ENCODE peak calls at places on chromosomes 13 and 19, in seven cellular contexts. V, J, S, K, D, U and T are unnamed samples.

GRCh38 chr13:29801102-29801501 is 49.3 kb downstream of the UBL3 start:
- DNase-seq in V (no peak), J (no peak), S (no peak), K (no peak), D (no peak), U (no peak), T (no peak)

GRCh38 chr13:77918391-77919261 is at the start of gene EDNRB:
- DNase-seq in V (peak), J (peak), S (no peak), K (peak), D (no peak), U (peak), T (no peak)

GRCh38 chr13:41708648-41709175 is 251.4 kb downstream of the RGCC start:
- DNase-seq in V (peak), J (peak), S (no peak), K (no peak), D (no peak), U (no peak), T (no peak)

GRCh38 chr19:44280916-44281315 is 21.2 kb downstream of the ZNF233 start:
- DNase-seq in V (no peak), J (no peak), S (no peak), K (no peak), D (no peak), U (no peak), T (no peak)

GRCh38 chr19:33767898-33768413 is 28.7 kb upstream of the KCTD15 start:
- DNase-seq in V (no peak), J (no peak), S (no peak), K (peak), D (no peak), U (no peak), T (no peak)

GRCh38 chr13:100063333-100063732 is 25.6 kb upstream of the PCCA start:
- DNase-seq in V (no peak), J (no peak), S (no peak), K (peak), D (no peak), U (no peak), T (no peak)

GRCh38 chr19:17037184-17037583 is 10.6 kb upstream of the CPAMD8 start:
- DNase-seq in V (no peak), J (no peak), S (no peak), K (no peak), D (no peak), U (peak), T (no peak)

GRCh38 chr13:32086791-32087441 is 55.3 kb downstream of the FRY start:
- DNase-seq in V (no peak), J (no peak), S (no peak), K (peak), D (no peak), U (no peak), T (no peak)

GRCh38 chr13:95714142-95714832 is 37.3 kb downstream of the DNAJC3 start:
- DNase-seq in V (no peak), J (no peak), S (no peak), K (peak), D (no peak), U (no peak), T (no peak)

GRCh38 chr19:17332677-17333581 is 1.7 kb downstream of the ANO8 start:
- DNase-seq in V (no peak), J (no peak), S (no peak), K (peak), D (no peak), U (no peak), T (no peak)

GRCh38 chr19:45474191-45474940 is 6.6 kb downstream of the FOSB start:
- DNase-seq in V (no peak), J (no peak), S (peak), K (no peak), D (no peak), U (no peak), T (peak)

GRCh38 chr13:30398601-30399072 is 23.7 kb upstream of the UBE2L5 start:
- DNase-seq in V (peak), J (no peak), S (no peak), K (peak), D (no peak), U (no peak), T (no peak)

GRCh38 chr13:79485014-79485441 is 4.1 kb downstream of the NDFIP2 start:
- DNase-seq in V (peak), J (no peak), S (no peak), K (peak), D (no peak), U (no peak), T (no peak)

GRCh38 chr13:92355213-92355612 is 871.4 kb upstream of the GPC6 start:
- DNase-seq in V (no peak), J (no peak), S (no peak), K (peak), D (no peak), U (no peak), T (no peak)

GRCh38 chr19:51316688-51317087 is 5.2 kb downstream of the IGLON5 start:
- DNase-seq in V (no peak), J (no peak), S (no peak), K (no peak), D (no peak), U (no peak), T (no peak)

GRCh38 chr19:51127755-51128154 is 3.0 kb downstream of the SIGLEC9 start:
- DNase-seq in V (peak), J (peak), S (no peak), K (peak), D (no peak), U (no peak), T (no peak)

GRCh38 chr19:32346901-32347300 is 1.5 kb downstream of the ZNF507 start:
- DNase-seq in V (no peak), J (no peak), S (no peak), K (no peak), D (no peak), U (no peak), T (no peak)

GRCh38 chr19:6041071-6041470 is 63.1 kb upstream of the RANBP3 start:
- DNase-seq in V (no peak), J (no peak), S (no peak), K (no peak), D (no peak), U (no peak), T (no peak)
- H3K4me3 ChIP-seq in V (no peak), J (no peak), S (no peak), K (no peak), D (no peak), U (no peak), T (no peak)

DNA sequence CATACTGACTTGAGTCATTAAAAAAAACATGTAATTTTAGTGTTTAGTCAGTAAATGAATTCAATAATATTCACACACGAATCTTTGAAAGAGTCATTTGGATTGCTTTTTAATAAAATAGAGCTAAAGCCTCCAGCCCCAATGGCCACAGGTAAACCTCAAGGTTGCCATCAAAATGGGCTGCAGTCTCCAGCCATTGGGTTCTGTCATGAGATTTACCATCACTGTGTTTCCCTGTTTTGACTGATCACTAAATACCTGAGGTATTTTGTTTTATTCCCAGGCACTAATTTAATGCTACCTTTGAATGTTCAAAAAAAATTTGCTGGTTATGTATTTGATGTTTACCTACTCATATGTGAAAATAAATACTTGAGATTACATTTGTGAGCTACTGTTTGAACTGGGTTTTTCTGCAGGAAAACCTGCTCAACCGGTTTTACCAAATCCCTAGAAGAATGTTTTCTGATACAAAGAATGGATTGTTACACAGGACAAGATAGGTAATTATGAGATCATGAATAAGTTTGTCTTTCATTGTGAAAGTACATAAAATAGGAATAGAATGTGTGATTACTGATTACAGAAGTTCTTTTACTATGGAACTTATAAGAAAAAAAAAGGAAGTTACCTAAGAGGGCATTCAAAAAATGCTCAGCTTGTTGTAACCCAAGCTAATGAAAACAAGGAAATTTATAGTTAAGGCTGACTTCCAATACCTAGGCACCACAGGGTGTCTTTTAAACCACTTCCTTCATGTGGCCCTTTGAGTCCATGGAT is 391.3 kb downstream of the EFNB2 start:
- DNase-seq in V (no peak), J (no peak), S (no peak), K (no peak), D (no peak), U (no peak), T (no peak)
- H3K4me3 ChIP-seq in V (no peak), J (no peak), S (no peak), K (no peak), D (no peak), U (no peak), T (no peak)

GRCh38 chr19:30226464-30227070 is 145.6 kb upstream of the ZNF536 start:
- DNase-seq in V (no peak), J (no peak), S (no peak), K (no peak), D (no peak), U (no peak), T (no peak)
- H3K4me3 ChIP-seq in V (peak), J (peak), S (no peak), K (no peak), D (peak), U (peak), T (peak)

DNA sequence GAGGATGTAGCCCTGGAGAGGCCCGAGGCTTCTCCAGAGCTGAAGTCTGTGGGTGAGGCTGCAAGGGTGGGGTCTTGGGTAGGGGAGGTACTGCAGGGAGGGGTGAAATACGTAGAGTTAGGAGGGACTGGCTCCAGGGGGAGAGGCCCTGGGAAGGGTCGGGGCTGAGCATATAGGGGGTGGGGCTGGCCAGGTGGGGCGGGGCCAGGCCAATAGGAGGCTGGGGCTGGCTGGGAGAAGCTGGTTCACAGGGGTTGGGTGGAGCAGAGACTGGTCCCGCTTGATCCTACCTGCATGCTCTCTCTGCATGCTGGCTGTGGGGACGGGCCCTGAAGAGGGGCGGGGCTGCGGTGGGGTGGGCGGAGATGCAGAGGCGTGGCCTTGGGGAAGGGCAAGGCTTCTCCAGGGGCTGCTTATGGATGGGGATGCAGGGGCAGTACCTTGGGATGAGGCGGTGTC is 51.9 kb downstream of the CELF5 start:
- DNase-seq in V (no peak), J (no peak), S (peak), K (no peak), D (no peak), U (no peak), T (peak)
- H3K4me3 ChIP-seq in V (no peak), J (no peak), S (no peak), K (no peak), D (no peak), U (no peak), T (no peak)

DNA sequence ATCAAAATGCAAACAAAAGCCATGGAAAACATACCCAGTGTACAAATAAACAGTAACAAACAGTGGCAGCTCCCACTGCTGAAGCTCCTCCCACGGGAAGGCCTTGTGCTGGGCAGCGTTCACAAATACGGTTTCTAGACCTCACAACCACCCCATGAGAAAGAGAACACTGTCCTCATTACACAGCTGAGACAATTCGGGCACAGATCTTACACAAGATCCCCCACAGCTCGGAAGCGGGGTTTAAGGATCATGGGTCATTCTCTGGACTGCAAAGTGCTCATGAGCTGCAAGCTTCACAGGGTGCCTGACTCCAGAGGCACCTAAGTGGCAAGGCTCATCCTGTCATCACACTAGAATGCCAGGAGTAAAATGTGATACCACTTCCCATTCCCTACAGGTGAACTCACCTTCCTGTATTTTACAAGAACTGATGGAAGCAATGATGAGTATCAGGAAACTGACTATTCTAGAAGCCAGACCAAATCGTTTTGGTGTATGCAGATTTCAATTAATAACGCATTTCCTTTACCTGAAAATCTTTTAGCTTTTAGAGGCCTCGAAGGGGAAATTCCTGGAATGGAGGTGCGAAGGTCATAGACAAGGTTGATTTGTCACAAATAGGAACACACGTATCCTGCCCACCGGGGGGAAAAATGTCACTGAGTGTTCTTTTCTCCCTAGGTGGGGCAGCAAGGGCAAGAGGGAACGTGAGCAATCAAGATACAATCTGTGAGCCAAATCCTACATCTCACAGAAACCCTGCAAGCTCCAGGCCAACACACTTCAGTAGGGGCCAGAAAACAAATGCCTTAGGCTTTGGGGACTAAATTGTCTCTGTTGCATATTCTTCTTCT is 41.2 kb downstream of the STK24 start:
- DNase-seq in V (no peak), J (no peak), S (no peak), K (peak), D (no peak), U (no peak), T (no peak)
- H3K4me3 ChIP-seq in V (no peak), J (no peak), S (no peak), K (no peak), D (no peak), U (no peak), T (no peak)

DNA sequence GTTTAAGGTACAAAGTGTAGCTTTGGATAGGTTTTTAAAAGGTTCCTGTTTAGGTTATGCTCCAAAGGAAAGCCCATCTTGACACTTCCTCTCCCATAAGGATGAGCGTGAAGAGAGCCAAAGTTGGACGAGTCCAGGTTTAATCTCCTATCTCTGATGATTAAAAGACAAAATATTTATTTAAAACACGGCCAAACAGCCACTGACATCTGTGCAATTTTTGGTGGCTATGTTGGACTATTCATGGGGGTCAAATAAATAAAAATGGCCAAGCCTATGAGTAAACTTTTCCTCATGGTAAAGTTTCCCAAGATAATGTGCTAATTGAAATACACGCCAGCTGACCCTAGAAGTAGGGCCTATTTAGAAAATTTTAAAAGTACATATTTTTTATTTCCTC is 69.0 kb upstream of the DOCK9 start:
- DNase-seq in V (no peak), J (no peak), S (no peak), K (no peak), D (no peak), U (no peak), T (no peak)
- H3K4me3 ChIP-seq in V (no peak), J (no peak), S (peak), K (no peak), D (no peak), U (no peak), T (no peak)